ENCODE peak calls at places on chromosomes 16 and 17, in nine cellular contexts. Q is GM20000, X is glutamatergic neuron, S is AG10803, E is colonic mucosa, P is PC-9, J is mucosa of descending colon, Y is brain microvascular endothelial cell, L is progenitor cell of endocrine pancreas. V is an unnamed sample.

GRCh38 chr16:71726491-71727319 is 2.2 kb upstream of the PHLPP2 start:
- DNase-seq in Q (peak), X (no peak), J (peak), P (no peak), Y (no peak), L (no peak), E (no peak), S (peak), V (no peak)

GRCh38 chr17:8622191-8622590 is 8.3 kb downstream of the MYH10 start:
- DNase-seq in J (no peak), P (no peak), L (no peak), Q (no peak), Y (no peak), X (no peak), S (no peak), E (no peak), V (no peak)

GRCh38 chr17:43366809-43367587 is 31.8 kb upstream of the ARL4D start:
- DNase-seq in Q (no peak), L (no peak), J (no peak), X (no peak), E (no peak), S (peak), Y (no peak), P (no peak), V (no peak)

GRCh38 chr16:1780677-1781072 is 1.7 kb downstream of the SPSB3 start:
- DNase-seq in P (no peak), X (no peak), Q (no peak), E (no peak), J (no peak), L (no peak), Y (no peak), S (no peak), V (no peak)

GRCh38 chr17:33981713-33982601 is 273.1 kb upstream of the CCL2 start:
- DNase-seq in Y (no peak), J (peak), Q (no peak), S (no peak), L (no peak), E (peak), P (no peak), X (no peak), V (no peak)

GRCh38 chr17:32558328-32558955 is 71.6 kb downstream of the CDK5R1 start:
- DNase-seq in X (no peak), S (no peak), L (no peak), P (no peak), E (no peak), Q (no peak), J (no peak), Y (no peak), V (no peak)

GRCh38 chr16:20879175-20880053 is 20.7 kb downstream of the DCUN1D3 start:
- DNase-seq in P (no peak), X (no peak), Q (peak), L (no peak), J (no peak), Y (no peak), S (peak), E (no peak), V (no peak)

GRCh38 chr17:10114931-10115535 is 83.4 kb downstream of the GAS7 start:
- DNase-seq in Y (peak), Q (peak), J (peak), E (peak), X (no peak), L (no peak), S (peak), P (no peak), V (peak)

GRCh38 chr16:200388-200787 is 20.1 kb downstream of the HBQ1 start:
- DNase-seq in Y (peak), L (no peak), E (no peak), X (no peak), Q (no peak), J (no peak), P (no peak), S (peak), V (no peak)

GRCh38 chr17:57892820-57893595 is 43.2 kb upstream of the MRPS23 start:
- DNase-seq in P (peak), Y (peak), J (peak), X (peak), E (peak), Q (no peak), S (peak), L (no peak), V (peak)

GRCh38 chr16:65689726-65690125 is 567.9 kb upstream of the CDH11 start:
- DNase-seq in J (no peak), X (no peak), E (no peak), Q (no peak), L (no peak), Y (no peak), P (no peak), S (no peak), V (no peak)

GRCh38 chr17:33017366-33017765 is 25.7 kb downstream of the SPACA3 start:
- DNase-seq in Y (no peak), L (no peak), E (no peak), S (no peak), X (no peak), J (no peak), P (no peak), Q (no peak), V (no peak)

GRCh38 chr16:54071516-54071915 is 215.1 kb downstream of the IRX3 start:
- DNase-seq in E (no peak), S (no peak), L (no peak), Q (no peak), Y (no peak), X (no peak), P (no peak), J (no peak), V (no peak)

GRCh38 chr17:63645775-63646491 is 23.7 kb downstream of the MAP3K3 start:
- DNase-seq in Y (no peak), J (no peak), X (no peak), S (peak), P (peak), L (no peak), Q (no peak), E (no peak), V (no peak)

GRCh38 chr17:45050680-45051059 is 762 bp downstream of the DCAKD start:
- DNase-seq in J (peak), Q (peak), E (peak), P (peak), Y (no peak), L (no peak), X (no peak), S (no peak), V (peak)

GRCh38 chr16:14505846-14506245 is 124.2 kb downstream of the PARN start:
- DNase-seq in X (no peak), P (no peak), L (no peak), Y (peak), Q (no peak), J (no peak), E (no peak), S (peak), V (no peak)

GRCh38 chr17:10357768-10358167 is 15.0 kb downstream of the MYH13 start:
- DNase-seq in S (no peak), E (no peak), Y (no peak), J (peak), X (peak), P (peak), L (no peak), Q (peak), V (peak)

GRCh38 chr17:39722965-39723848 is 7.1 kb downstream of the MIEN1 start:
- DNase-seq in L (no peak), X (no peak), E (peak), S (no peak), Q (no peak), J (peak), Y (no peak), P (no peak), V (peak)

GRCh38 chr17:70327723-70328122 is 158.4 kb downstream of the KCNJ2 start:
- DNase-seq in S (no peak), Y (no peak), X (no peak), L (no peak), P (no peak), E (no peak), J (no peak), Q (no peak), V (no peak)

GRCh38 chr16:22353188-22353919 is 21.1 kb downstream of the CDR2 start:
- DNase-seq in P (peak), E (peak), S (peak), Y (peak), L (no peak), X (no peak), J (peak), Q (no peak), V (no peak)
- TF ChIP-seq CTCF in P (no peak), E (no peak), S (no peak), Y (no peak), L (no peak), X (no peak), J (no peak), Q (no peak), V (no peak)

GRCh38 chr16:56869513-56870270 is 4.7 kb downstream of the SLC12A3 start:
- DNase-seq in Y (no peak), Q (peak), P (peak), S (no peak), L (no peak), J (peak), E (no peak), X (no peak), V (peak)

GRCh38 chr16:56865394-56866062 is 521 bp downstream of the SLC12A3 start:
- DNase-seq in Y (no peak), E (no peak), S (no peak), Q (no peak), P (no peak), X (no peak), J (no peak), L (no peak), V (no peak)

GRCh38 chr16:56868175-56868574 is 3.2 kb downstream of the SLC12A3 start:
- DNase-seq in S (no peak), Y (no peak), P (no peak), E (no peak), X (no peak), L (no peak), J (no peak), Q (no peak), V (no peak)

GRCh38 chr16:56864910-56865309 is at the start of gene SLC12A3:
- DNase-seq in S (no peak), P (no peak), X (no peak), L (no peak), Q (no peak), Y (no peak), J (no peak), E (no peak), V (no peak)

DNA sequence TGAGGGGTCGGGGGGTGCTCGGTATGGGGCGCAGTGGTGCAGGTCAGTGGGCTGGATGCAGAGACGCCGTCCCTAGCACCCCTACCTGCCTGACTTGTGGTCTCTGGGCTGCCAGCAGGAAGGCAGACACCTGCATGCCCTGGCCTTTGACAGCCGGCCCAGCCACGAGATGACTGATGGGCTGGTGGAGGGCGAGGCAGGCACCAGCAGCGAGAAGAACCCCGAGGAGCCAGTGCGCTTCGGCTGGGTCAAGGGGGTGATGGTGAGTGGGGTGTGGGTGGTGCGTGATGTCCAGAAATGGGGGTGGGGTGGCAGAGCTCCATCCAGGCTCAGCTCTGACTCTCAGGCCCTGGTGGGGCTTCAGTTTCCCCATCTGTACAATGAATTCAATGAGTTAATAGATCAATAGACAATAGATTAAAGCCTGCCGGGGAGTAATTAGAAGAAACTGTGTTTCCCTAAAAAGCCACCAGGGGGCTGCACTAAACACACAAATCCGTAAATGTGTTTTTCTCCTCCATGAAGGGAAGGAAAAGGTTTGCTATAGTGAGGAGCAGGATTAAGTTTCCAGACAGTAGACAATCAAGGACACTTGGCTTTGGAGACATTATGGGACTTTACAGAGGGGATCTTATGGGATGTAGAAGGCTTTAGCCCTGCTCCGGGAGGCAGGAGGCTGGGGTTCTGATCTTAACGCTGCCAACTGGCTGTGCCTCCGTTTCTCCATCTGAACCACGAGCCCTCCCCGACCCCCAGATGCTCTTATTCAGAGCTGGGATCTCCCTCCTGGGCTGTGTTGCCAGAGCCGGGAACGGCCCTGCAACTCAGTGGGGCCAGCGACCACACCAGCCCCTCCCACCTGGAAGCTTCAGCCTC is 2.2 kb downstream of the SLC12A3 start:
- DNase-seq in Y (peak), L (peak), P (peak), S (peak), X (no peak), E (peak), Q (peak), J (peak), V (peak)
- TF ChIP-seq CTCF in Y (peak), L (peak), P (peak), S (peak), X (peak), E (peak), Q (peak), J (peak), V (peak)

GRCh38 chr17:27457731-27458523 is 1.7 kb downstream of the KSR1 start:
- DNase-seq in P (no peak), X (peak), L (no peak), Q (peak), Y (no peak), J (no peak), S (peak), E (no peak), V (no peak)
- TF ChIP-seq CTCF in P (no peak), X (no peak), L (no peak), Q (no peak), Y (no peak), J (no peak), S (no peak), E (no peak), V (no peak)

GRCh38 chr17:81338301-81339179 is 43.4 kb upstream of the SLC38A10 start:
- DNase-seq in X (peak), J (no peak), Q (no peak), S (no peak), E (no peak), Y (no peak), P (no peak), L (no peak), V (no peak)
- TF ChIP-seq CTCF in X (no peak), J (no peak), Q (no peak), S (no peak), E (no peak), Y (peak), P (no peak), L (no peak), V (no peak)